ENCODE peak calls at places on chromosomes 16 and 17, in eight cellular contexts. O, V, H, I, C, D, N and K are unnamed samples.

GRCh38 chr17:38844261-38844757 is 9.2 kb downstream of the RPL23 start:
- DNase-seq in O (peak), V (no peak), H (peak), I (no peak), C (no peak), D (peak), N (no peak), K (no peak)

GRCh38 chr16:67150833-67151396 is at the start of gene B3GNT9:
- DNase-seq in O (no peak), V (no peak), H (peak), I (peak), C (no peak), D (peak), N (no peak), K (no peak)

GRCh38 chr17:72189781-72190593 is 69.2 kb downstream of the SOX9 start:
- DNase-seq in O (no peak), V (no peak), H (no peak), I (no peak), C (no peak), D (no peak), N (no peak), K (no peak)

GRCh38 chr16:72560617-72561016 is 388.7 kb upstream of the PMFBP1 start:
- DNase-seq in O (no peak), V (no peak), H (peak), I (no peak), C (no peak), D (peak), N (no peak), K (no peak)

GRCh38 chr17:83103200-83103937 is 24.0 kb downstream of the METRNL start:
- DNase-seq in O (no peak), V (no peak), H (peak), I (peak), C (no peak), D (no peak), N (no peak), K (peak)

GRCh38 chr17:42817866-42818265 is 6.2 kb downstream of the BECN1 start:
- DNase-seq in O (no peak), V (no peak), H (no peak), I (no peak), C (no peak), D (no peak), N (no peak), K (no peak)

GRCh38 chr16:67043420-67043819 is 14.5 kb downstream of the CBFB start:
- DNase-seq in O (no peak), V (no peak), H (no peak), I (no peak), C (no peak), D (no peak), N (no peak), K (no peak)

GRCh38 chr17:74361613-74362391 is at the start of gene BTBD17:
- DNase-seq in O (peak), V (no peak), H (peak), I (peak), C (peak), D (peak), N (peak), K (peak)

GRCh38 chr17:75814900-75815373 is 29.3 kb downstream of the UNC13D start:
- DNase-seq in O (no peak), V (no peak), H (no peak), I (peak), C (no peak), D (peak), N (no peak), K (no peak)

GRCh38 chr16:54050281-54051210 is 236.0 kb downstream of the IRX3 start:
- DNase-seq in O (no peak), V (no peak), H (no peak), I (no peak), C (no peak), D (peak), N (no peak), K (no peak)

GRCh38 chr17:47905221-47905733 is 9.2 kb downstream of the SP2 start:
- DNase-seq in O (peak), V (no peak), H (no peak), I (no peak), C (peak), D (peak), N (no peak), K (no peak)